ENCODE peak calls at places on chromosomes 16 and 17, in five cellular contexts. E, O, R, U and L are unnamed samples.

GRCh38 chr17:40124279-40125141 is 2.7 kb downstream of the MSL1 start:
- DNase-seq in E (no peak), O (no peak), R (peak), U (peak), L (no peak)

GRCh38 chr17:38798614-38799500 is 499 bp downstream of the PIP4K2B start:
- DNase-seq in E (peak), O (peak), R (peak), U (peak), L (peak)

GRCh38 chr17:58337126-58337599 is 8.6 kb upstream of the TSPOAP1 start:
- DNase-seq in E (no peak), O (no peak), R (peak), U (no peak), L (no peak)

GRCh38 chr16:11170201-11170600 is 85.8 kb downstream of the SOCS1 start:
- DNase-seq in E (no peak), O (no peak), R (no peak), U (no peak), L (no peak)

GRCh38 chr16:30557397-30557949 is 701 bp downstream of the ZNF764 start:
- DNase-seq in E (no peak), O (no peak), R (no peak), U (peak), L (no peak)

GRCh38 chr16:83574388-83574787 is 233.4 kb upstream of the HSBP1 start:
- DNase-seq in E (no peak), O (no peak), R (peak), U (peak), L (peak)

GRCh38 chr17:80210348-80211108 is 9.6 kb downstream of the SGSH start:
- DNase-seq in E (no peak), O (no peak), R (no peak), U (no peak), L (no peak)

GRCh38 chr17:63552211-63552610 is 1.9 kb downstream of the DCAF7 start:
- DNase-seq in E (no peak), O (no peak), R (no peak), U (peak), L (no peak)

GRCh38 chr16:89602273-89602951 is 11.0 kb upstream of the DPEP1 start:
- DNase-seq in E (peak), O (no peak), R (peak), U (peak), L (peak)

DNA sequence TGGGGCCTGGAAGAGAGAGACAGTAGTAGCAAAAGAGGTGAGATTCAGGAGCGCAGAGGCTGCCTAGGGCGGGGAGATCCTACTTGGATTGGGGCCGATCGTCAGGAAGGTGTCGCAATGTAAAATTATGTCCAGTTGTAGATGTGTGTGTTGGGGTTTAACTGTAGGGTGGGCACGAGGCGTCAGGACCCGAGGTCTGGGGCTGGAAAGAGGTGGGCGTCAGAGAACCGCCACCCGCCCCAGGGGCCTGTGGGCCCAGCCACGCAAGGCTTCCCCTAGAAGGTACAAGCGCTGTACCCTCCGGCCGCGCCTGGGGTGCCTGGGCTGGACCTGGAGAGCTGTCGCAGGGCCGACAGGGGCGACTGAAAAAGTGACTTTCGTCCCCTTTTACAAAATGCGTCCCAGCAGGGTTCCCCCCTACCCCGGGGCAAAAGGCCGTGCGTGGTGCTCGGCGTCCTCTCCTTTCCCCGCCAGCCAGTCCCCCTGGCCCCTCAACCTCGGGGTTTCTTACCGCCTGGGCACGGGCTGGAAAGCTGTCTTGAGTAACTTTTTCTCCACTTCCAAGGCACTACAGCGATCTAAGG is 2.8 kb downstream of the IRX3 start:
- DNase-seq in E (no peak), O (no peak), R (peak), U (peak), L (no peak)
- H3K4me3 ChIP-seq in E (peak), O (peak), R (peak), U (peak), L (peak)

GRCh38 chr16:79597277-79597676 is 3.3 kb downstream of the MAF start:
- DNase-seq in E (no peak), O (no peak), R (no peak), U (peak), L (no peak)

GRCh38 chr16:79599256-79599836 is 1.2 kb downstream of the MAF start:
- DNase-seq in E (peak), O (no peak), R (peak), U (peak), L (no peak)

GRCh38 chr16:79597775-79598174 is 2.8 kb downstream of the MAF start:
- DNase-seq in E (no peak), O (no peak), R (peak), U (no peak), L (no peak)

GRCh38 chr16:79599837-79600635 is 501 bp downstream of the MAF start:
- DNase-seq in E (peak), O (no peak), R (peak), U (peak), L (no peak)

GRCh38 chr16:79598341-79599181 is 2.0 kb downstream of the MAF start:
- DNase-seq in E (peak), O (peak), R (peak), U (peak), L (peak)
- TF ChIP-seq CTCF in E (no peak), O (no peak), R (peak), U (no peak), L (peak)

GRCh38 chr17:77458202-77459017 is 317.6 kb downstream of the SEC14L1 start:
- DNase-seq in E (no peak), O (no peak), R (no peak), U (no peak), L (no peak)
- H3K4me3 ChIP-seq in E (no peak), O (no peak), R (no peak), U (no peak), L (no peak)

GRCh38 chr16:18069683-18070082 is 266.9 kb downstream of the NPIPA8 start:
- DNase-seq in E (no peak), O (no peak), R (no peak), U (no peak), L (no peak)
- TF ChIP-seq CTCF in E (no peak), O (no peak), R (no peak), U (no peak), L (no peak)

GRCh38 chr16:55367796-55368195 is 43.8 kb downstream of the IRX6 start:
- DNase-seq in E (no peak), O (no peak), R (no peak), U (peak), L (no peak)
- H3K4me3 ChIP-seq in E (no peak), O (no peak), R (no peak), U (no peak), L (no peak)

DNA sequence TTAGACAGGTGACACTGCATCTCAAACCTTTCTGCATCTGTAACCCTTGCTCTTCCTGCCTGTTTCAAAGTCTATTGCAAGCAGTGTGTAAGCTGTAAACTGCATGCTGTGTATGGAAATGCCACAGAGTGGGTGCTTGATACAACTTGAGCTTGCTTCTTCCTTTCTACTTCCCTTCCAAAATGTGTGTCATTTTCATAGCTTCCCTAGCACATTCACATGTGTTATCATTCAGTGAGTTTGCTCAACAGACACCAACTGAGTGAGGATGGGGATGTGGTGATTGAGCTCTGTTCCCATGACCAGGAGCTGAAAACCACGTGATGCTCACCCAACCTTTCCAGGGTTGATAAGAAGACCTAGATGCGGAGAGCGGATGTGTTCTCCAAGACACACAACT is 111.1 kb downstream of the VAT1L start:
- DNase-seq in E (no peak), O (no peak), R (no peak), U (no peak), L (no peak)
- TF ChIP-seq CTCF in E (no peak), O (no peak), R (no peak), U (no peak), L (no peak)